ENCODE peak calls at places on chromosomes 13 and 19, in five cellular contexts. One of them, this sample, is unnamed.

GRCh38 chr13:60572855-60573254 is 175.8 kb downstream of the TDRD3 start:
- DNase-seq in stomach: no peak
- DNase-seq in breast epithelium: no peak
- DNase-seq in cardiac muscle cell: no peak
- DNase-seq in thoracic aorta: no peak
- DNase-seq in this sample: no peak

GRCh38 chr13:109809216-109809890 is 23.0 kb upstream of the IRS2 start:
- DNase-seq in stomach: no peak
- DNase-seq in thoracic aorta: no peak
- DNase-seq in breast epithelium: no peak
- DNase-seq in cardiac muscle cell: no peak
- DNase-seq in this sample: no peak

GRCh38 chr13:24613128-24613527 is 67.1 kb upstream of the ATP12A start:
- DNase-seq in cardiac muscle cell: no peak
- DNase-seq in thoracic aorta: no peak
- DNase-seq in stomach: no peak
- DNase-seq in breast epithelium: no peak
- DNase-seq in this sample: no peak

GRCh38 chr13:72462726-72463125 is 264.7 kb downstream of the MZT1 start:
- DNase-seq in breast epithelium: no peak
- DNase-seq in cardiac muscle cell: no peak
- DNase-seq in stomach: no peak
- DNase-seq in thoracic aorta: no peak
- DNase-seq in this sample: no peak

GRCh38 chr19:54172764-54173699 is at the start of gene TMC4:
- DNase-seq in thoracic aorta: no peak
- DNase-seq in cardiac muscle cell: peak; percentile 62
- DNase-seq in stomach: peak; percentile 88
- DNase-seq in breast epithelium: no peak
- DNase-seq in this sample: peak; percentile 93

GRCh38 chr13:39321578-39321977 is 281.4 kb downstream of the LHFPL6 start:
- DNase-seq in cardiac muscle cell: peak; percentile 87
- DNase-seq in stomach: no peak
- DNase-seq in breast epithelium: no peak
- DNase-seq in thoracic aorta: no peak
- DNase-seq in this sample: no peak

GRCh38 chr19:44306283-44306682 is 1.5 kb upstream of the ZNF235 start:
- DNase-seq in cardiac muscle cell: no peak
- DNase-seq in thoracic aorta: no peak
- DNase-seq in breast epithelium: no peak
- DNase-seq in stomach: no peak
- DNase-seq in this sample: no peak

GRCh38 chr13:43785681-43786471 is 896 bp downstream of the ENOX1 start:
- DNase-seq in thoracic aorta: peak; percentile 33
- DNase-seq in cardiac muscle cell: peak; percentile 82
- DNase-seq in stomach: peak; percentile 70
- DNase-seq in breast epithelium: peak; percentile 68
- DNase-seq in this sample: peak; percentile 77

GRCh38 chr19:49988433-49988832 is 27.5 kb upstream of the SIGLEC11 start:
- DNase-seq in thoracic aorta: no peak
- DNase-seq in breast epithelium: no peak
- DNase-seq in stomach: no peak
- DNase-seq in cardiac muscle cell: no peak
- DNase-seq in this sample: no peak

GRCh38 chr13:40228981-40229380 is 437.5 kb downstream of the FOXO1 start:
- DNase-seq in stomach: no peak
- DNase-seq in thoracic aorta: no peak
- DNase-seq in cardiac muscle cell: no peak
- DNase-seq in breast epithelium: no peak
- DNase-seq in this sample: no peak

DNA sequence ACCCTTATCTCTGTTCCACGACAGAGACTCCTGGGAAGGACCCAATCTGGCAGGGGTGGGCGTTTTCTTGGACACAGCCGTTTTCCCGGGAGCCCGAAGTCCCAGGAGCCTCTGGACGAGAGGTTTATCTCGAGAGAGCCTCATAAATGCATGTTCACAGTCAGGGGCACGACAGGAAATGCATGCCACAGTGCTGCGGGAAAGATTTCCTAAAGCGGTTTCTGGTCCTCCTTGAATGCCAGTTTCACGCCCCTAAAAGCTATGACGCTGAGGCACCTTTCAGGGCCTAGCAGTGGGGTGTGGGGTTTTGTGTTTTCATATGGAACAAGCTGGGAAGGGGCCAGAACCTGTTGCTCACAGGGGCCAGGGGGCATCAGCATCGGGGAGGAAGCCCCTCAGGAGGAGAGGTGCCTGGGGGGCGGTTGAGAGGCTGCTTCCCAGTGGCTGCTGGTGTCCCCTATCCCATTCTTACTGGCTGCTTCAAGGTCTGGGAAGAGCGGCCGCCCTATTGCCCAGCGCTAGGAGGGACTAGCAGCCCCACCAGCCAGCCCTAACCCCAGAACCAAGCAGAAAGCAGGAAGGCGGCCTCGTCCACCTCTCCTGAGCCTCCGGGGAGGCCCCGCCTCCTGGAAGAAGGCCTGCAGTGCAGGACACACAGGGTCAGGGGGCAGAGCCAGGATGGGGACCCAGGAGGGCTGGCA is 157.0 kb downstream of the KDM4B start:
- DNase-seq in cardiac muscle cell: peak; percentile 42
- DNase-seq in breast epithelium: no peak
- DNase-seq in thoracic aorta: no peak
- DNase-seq in stomach: no peak
- DNase-seq in this sample: no peak
- H3K4me1 ChIP-seq in cardiac muscle cell: peaks cover 83% of the 10 kb centered on the region
- H3K4me1 ChIP-seq in breast epithelium: no peaks in the 10 kb centered on the region
- H3K4me1 ChIP-seq in thoracic aorta: peaks cover 44% of the 10 kb centered on the region
- H3K4me1 ChIP-seq in stomach: peaks cover 34% of the 10 kb centered on the region
- H3K4me1 ChIP-seq in this sample: peaks cover 51% of the 10 kb centered on the region

DNA sequence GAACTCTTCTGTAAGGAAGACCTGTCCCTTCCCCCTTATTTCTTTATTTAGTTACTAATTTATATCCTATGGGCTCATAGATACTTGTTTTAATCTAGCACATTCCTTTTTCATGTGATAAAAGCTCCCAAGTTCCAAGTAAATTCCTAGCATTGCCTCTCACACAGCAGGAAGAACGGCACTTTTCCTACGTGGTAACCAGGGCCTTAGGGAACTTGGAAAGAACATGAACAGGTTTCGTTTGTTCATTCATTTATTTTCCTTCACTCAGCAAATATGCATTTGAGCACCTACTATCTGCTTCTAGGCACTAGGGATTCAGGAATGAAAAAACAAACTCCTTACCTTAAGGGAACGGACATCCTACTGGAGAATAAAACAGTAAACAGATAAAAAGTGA is 125.1 kb downstream of the SIPA1L3 start:
- DNase-seq in breast epithelium: no peak
- DNase-seq in cardiac muscle cell: peak; percentile 69
- DNase-seq in thoracic aorta: no peak
- DNase-seq in stomach: no peak
- DNase-seq in this sample: no peak
- H3K4me1 ChIP-seq in breast epithelium: no peaks in the 10 kb centered on the region
- H3K4me1 ChIP-seq in cardiac muscle cell: peaks cover 7% of the 10 kb centered on the region
- H3K4me1 ChIP-seq in thoracic aorta: peaks cover 10% of the 10 kb centered on the region
- H3K4me1 ChIP-seq in stomach: peaks cover 33% of the 10 kb centered on the region
- H3K4me1 ChIP-seq in this sample: no peaks in the 10 kb centered on the region

DNA sequence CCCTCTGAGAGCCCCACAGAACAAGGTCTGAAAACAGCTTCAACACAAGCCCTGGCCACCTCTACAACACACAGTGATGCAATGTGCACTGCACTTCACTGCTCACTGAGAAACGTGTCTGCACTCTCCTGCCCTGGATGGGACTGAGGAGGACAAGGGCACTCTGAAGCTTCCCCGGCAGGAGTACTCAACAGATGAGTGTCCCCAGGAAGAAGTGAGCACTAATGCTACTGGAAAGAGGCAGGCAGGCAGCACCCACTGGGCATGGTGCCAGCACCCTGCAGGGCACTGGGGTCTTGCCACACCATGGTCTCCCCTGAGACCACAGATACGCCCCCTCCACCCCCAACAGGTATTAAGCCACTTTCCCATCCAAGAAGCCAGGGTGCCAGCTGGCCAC is 17.7 kb upstream of the SLC35E1 start:
- DNase-seq in cardiac muscle cell: no peak
- DNase-seq in stomach: no peak
- DNase-seq in thoracic aorta: no peak
- DNase-seq in breast epithelium: no peak
- DNase-seq in this sample: no peak
- H3K4me1 ChIP-seq in cardiac muscle cell: peaks cover 54% of the 10 kb centered on the region
- H3K4me1 ChIP-seq in stomach: peaks cover 91% of the 10 kb centered on the region
- H3K4me1 ChIP-seq in thoracic aorta: peaks cover 52% of the 10 kb centered on the region
- H3K4me1 ChIP-seq in breast epithelium: peaks cover 36% of the 10 kb centered on the region
- H3K4me1 ChIP-seq in this sample: peaks cover 23% of the 10 kb centered on the region

GRCh38 chr19:10885241-10886169 is 14.2 kb downstream of the CARM1 start:
- DNase-seq in cardiac muscle cell: no peak
- DNase-seq in thoracic aorta: no peak
- DNase-seq in breast epithelium: no peak
- DNase-seq in stomach: no peak
- DNase-seq in this sample: peak; percentile 6
- H3K4me1 ChIP-seq in cardiac muscle cell: peaks cover 57% of the 10 kb centered on the region
- H3K4me1 ChIP-seq in thoracic aorta: peaks cover 44% of the 10 kb centered on the region
- H3K4me1 ChIP-seq in breast epithelium: no peaks in the 10 kb centered on the region
- H3K4me1 ChIP-seq in stomach: peaks cover 67% of the 10 kb centered on the region
- H3K4me1 ChIP-seq in this sample: peaks cover 23% of the 10 kb centered on the region

GRCh38 chr13:75771818-75772217 is 135.7 kb downstream of the LMO7 start:
- DNase-seq in thoracic aorta: no peak
- DNase-seq in stomach: no peak
- DNase-seq in breast epithelium: no peak
- DNase-seq in cardiac muscle cell: peak; percentile 62
- DNase-seq in this sample: no peak

GRCh38 chr13:75770164-75771145 is 134.3 kb downstream of the LMO7 start:
- DNase-seq in cardiac muscle cell: no peak
- DNase-seq in stomach: no peak
- DNase-seq in breast epithelium: no peak
- DNase-seq in thoracic aorta: no peak
- DNase-seq in this sample: no peak

GRCh38 chr13:75776550-75776949 is 140.4 kb downstream of the LMO7 start:
- DNase-seq in breast epithelium: no peak
- DNase-seq in thoracic aorta: no peak
- DNase-seq in cardiac muscle cell: no peak
- DNase-seq in stomach: no peak
- DNase-seq in this sample: no peak

GRCh38 chr13:75769141-75769905 is 133.2 kb downstream of the LMO7 start:
- DNase-seq in thoracic aorta: no peak
- DNase-seq in cardiac muscle cell: no peak
- DNase-seq in breast epithelium: no peak
- DNase-seq in stomach: no peak
- DNase-seq in this sample: no peak

DNA sequence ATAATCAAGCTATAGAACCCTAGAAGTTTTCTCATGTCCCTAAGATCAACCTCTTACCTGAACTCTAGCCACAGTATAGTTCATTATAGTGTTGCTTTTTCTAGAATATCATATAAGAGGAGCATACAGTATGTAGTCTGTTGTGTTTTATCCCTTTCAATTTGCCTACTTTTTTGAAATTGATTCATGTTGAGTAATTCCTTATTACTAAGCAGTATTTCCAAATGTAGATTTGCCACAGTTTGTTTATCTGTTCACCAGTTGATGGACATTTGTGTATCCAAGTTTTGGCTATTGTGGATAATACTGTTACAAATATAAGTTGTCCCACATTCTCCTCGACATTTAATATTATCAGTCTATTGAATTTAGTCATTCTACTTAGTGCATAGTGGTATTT is 138.0 kb downstream of the LMO7 start:
- DNase-seq in cardiac muscle cell: no peak
- DNase-seq in breast epithelium: no peak
- DNase-seq in stomach: no peak
- DNase-seq in thoracic aorta: no peak
- DNase-seq in this sample: no peak
- H3K4me1 ChIP-seq in cardiac muscle cell: peaks cover 10% of the 10 kb centered on the region
- H3K4me1 ChIP-seq in breast epithelium: no peaks in the 10 kb centered on the region
- H3K4me1 ChIP-seq in stomach: peaks cover 21% of the 10 kb centered on the region
- H3K4me1 ChIP-seq in thoracic aorta: peaks cover 40% of the 10 kb centered on the region
- H3K4me1 ChIP-seq in this sample: peaks cover 37% of the 10 kb centered on the region

DNA sequence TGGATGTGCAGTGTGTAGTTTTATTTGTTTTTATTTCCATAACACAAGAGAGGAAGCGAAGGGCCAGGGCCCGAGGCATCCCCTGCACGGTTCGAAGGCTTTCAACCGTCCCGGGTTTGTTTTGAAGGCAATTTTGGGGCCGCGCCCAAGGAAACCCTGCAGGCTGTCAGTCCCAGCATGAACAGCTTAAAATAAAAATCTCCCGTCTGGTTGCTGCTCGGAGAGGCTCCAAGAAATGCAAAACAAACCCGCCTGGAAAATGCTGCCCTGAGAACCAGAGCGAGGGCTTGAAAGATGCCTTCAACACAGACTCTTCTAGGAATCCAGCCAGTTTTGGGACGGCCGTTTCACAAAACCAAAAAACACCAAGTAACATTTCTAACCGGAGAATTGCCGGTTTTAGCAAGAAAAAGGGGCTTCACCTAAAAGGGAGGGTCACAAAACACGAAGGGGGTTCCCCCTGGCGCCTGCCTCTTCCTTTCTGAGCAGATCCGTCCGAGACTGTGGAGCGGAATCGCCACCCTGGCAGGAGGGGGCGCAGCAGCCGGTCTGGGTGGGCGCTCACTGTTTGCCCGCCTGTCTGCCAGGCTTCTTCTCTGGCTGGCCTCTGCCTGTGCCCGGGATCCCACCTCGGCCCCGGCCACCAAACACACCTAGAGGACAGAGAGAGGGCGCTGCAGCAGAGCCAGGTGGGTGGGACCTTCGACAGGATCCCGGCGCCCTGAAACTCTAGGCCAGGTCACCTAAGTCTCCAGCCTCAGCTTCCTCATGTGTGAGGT is 15.8 kb downstream of the LSM4 start:
- DNase-seq in thoracic aorta: no peak
- DNase-seq in breast epithelium: no peak
- DNase-seq in stomach: no peak
- DNase-seq in cardiac muscle cell: no peak
- DNase-seq in this sample: no peak
- H3K4me1 ChIP-seq in thoracic aorta: peaks cover 68% of the 10 kb centered on the region
- H3K4me1 ChIP-seq in breast epithelium: peaks cover 6% of the 10 kb centered on the region
- H3K4me1 ChIP-seq in stomach: peaks cover 67% of the 10 kb centered on the region
- H3K4me1 ChIP-seq in cardiac muscle cell: peaks cover 28% of the 10 kb centered on the region
- H3K4me1 ChIP-seq in this sample: peaks cover 44% of the 10 kb centered on the region

GRCh38 chr19:46927106-46927505 is 66.3 kb downstream of the ARHGAP35 start:
- DNase-seq in thoracic aorta: no peak
- DNase-seq in cardiac muscle cell: no peak
- DNase-seq in breast epithelium: no peak
- DNase-seq in stomach: no peak
- DNase-seq in this sample: no peak
- H3K4me1 ChIP-seq in thoracic aorta: peaks cover 77% of the 10 kb centered on the region
- H3K4me1 ChIP-seq in cardiac muscle cell: peaks cover 57% of the 10 kb centered on the region
- H3K4me1 ChIP-seq in breast epithelium: peaks cover 29% of the 10 kb centered on the region
- H3K4me1 ChIP-seq in stomach: peaks cover 59% of the 10 kb centered on the region
- H3K4me1 ChIP-seq in this sample: peaks cover 40% of the 10 kb centered on the region